ENCODE peak calls at places on chromosomes 16 and 17, in seven cellular contexts. H is naive thymus-derived CD4-positive, alpha-beta T cell; X is heart right ventricle; Z is tibial artery; D is IMR-90; V is psoas muscle; N is GM23338. M is an unnamed sample. For H3K4me1, the result is how much of the 10 kb centered on the place peaks cover.

GRCh38 chr17:67177732-67178131 is 67.3 kb downstream of the HELZ start:
- DNase-seq in H (no peak), X (no peak), Z (no peak), D (no peak), V (no peak), N (no peak), M (no peak)

GRCh38 chr17:75155191-75155601 is 884 bp upstream of the JPT1 start:
- DNase-seq in H (no peak), X (no peak), Z (no peak), D (no peak), V (no peak), N (peak), M (no peak)

GRCh38 chr17:78883090-78883532 is 19.9 kb downstream of the CEP295NL start:
- DNase-seq in H (no peak), X (peak), Z (peak), D (peak), V (peak), N (no peak), M (peak)

GRCh38 chr16:49351119-49351518 is 22.5 kb upstream of the C16orf78 start:
- DNase-seq in H (no peak), X (no peak), Z (no peak), D (no peak), V (no peak), N (peak), M (no peak)

GRCh38 chr16:89123831-89124100 is 30.1 kb downstream of the ACSF3 start:
- DNase-seq in H (no peak), X (no peak), Z (no peak), D (no peak), V (peak), N (no peak), M (no peak)

GRCh38 chr16:66272461-66272860 is 94.0 kb upstream of the CDH5 start:
- DNase-seq in H (no peak), X (no peak), Z (no peak), D (no peak), V (no peak), N (no peak), M (no peak)

GRCh38 chr17:73291260-73291801 is 20.5 kb downstream of the CDC42EP4 start:
- DNase-seq in H (no peak), X (peak), Z (peak), D (peak), V (peak), N (no peak), M (peak)

GRCh38 chr17:75996665-75997590 is 3.7 kb upstream of the CDK3 start:
- DNase-seq in H (no peak), X (peak), Z (peak), D (peak), V (no peak), N (no peak), M (peak)

GRCh38 chr17:72135546-72136325 is 14.9 kb downstream of the SOX9 start:
- DNase-seq in H (no peak), X (no peak), Z (no peak), D (no peak), V (no peak), N (no peak), M (peak)

GRCh38 chr16:19875900-19876299 is 8.7 kb downstream of the GPRC5B start:
- DNase-seq in H (no peak), X (no peak), Z (no peak), D (no peak), V (no peak), N (no peak), M (no peak)

DNA sequence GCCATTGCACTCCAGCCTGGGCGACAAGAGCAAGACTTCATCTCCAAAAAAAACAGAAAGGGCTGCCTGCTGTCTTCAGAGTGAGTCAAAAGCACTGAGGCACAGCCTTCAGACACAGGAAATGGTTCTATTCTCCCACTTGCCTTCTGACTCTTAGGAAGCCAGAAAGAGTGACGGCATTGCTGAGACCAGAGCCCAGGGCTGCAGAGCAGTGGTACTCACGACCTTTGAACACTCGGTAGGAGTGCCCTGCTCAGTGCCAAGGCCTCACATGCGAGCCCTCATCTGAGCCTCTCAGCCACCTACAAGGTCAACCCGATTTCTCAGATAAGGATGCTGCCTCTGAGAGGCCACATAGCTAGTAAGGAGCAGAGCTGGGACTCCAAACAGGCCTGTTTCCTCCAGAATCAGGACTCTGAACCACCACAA is 3.5 kb upstream of the ITGAE start:
- DNase-seq in H (no peak), X (no peak), Z (no peak), D (peak), V (no peak), N (no peak), M (no peak)
- H3K4me1 ChIP-seq in H (under half), X (under half), Z (under half), D (under half), V (under half), N (under half), M (under half)

GRCh38 chr16:57925310-57925709 is 45.6 kb downstream of the CNGB1 start:
- DNase-seq in H (no peak), X (no peak), Z (no peak), D (no peak), V (no peak), N (no peak), M (no peak)
- H3K4me1 ChIP-seq in H (under half), X (under half), Z (under half), D (under half), V (under half), N (under half), M (under half)

GRCh38 chr17:887842-888214 is 91.7 kb downstream of the NXN start:
- DNase-seq in H (no peak), X (no peak), Z (no peak), D (no peak), V (no peak), N (no peak), M (no peak)
- H3K4me1 ChIP-seq in H (under half), X (under half), Z (under half), D (under half), V (under half), N (under half), M (under half)

GRCh38 chr17:77454560-77455095 is 313.9 kb downstream of the SEC14L1 start:
- DNase-seq in H (no peak), X (no peak), Z (no peak), D (no peak), V (no peak), N (no peak), M (no peak)

GRCh38 chr17:77453613-77454559 is 313.1 kb downstream of the SEC14L1 start:
- DNase-seq in H (no peak), X (no peak), Z (no peak), D (no peak), V (no peak), N (no peak), M (no peak)

GRCh38 chr17:77455878-77456234 is 315.1 kb downstream of the SEC14L1 start:
- DNase-seq in H (no peak), X (no peak), Z (no peak), D (no peak), V (no peak), N (no peak), M (no peak)

GRCh38 chr17:77456271-77456950 is 315.6 kb downstream of the SEC14L1 start:
- DNase-seq in H (no peak), X (no peak), Z (no peak), D (no peak), V (no peak), N (no peak), M (no peak)

DNA sequence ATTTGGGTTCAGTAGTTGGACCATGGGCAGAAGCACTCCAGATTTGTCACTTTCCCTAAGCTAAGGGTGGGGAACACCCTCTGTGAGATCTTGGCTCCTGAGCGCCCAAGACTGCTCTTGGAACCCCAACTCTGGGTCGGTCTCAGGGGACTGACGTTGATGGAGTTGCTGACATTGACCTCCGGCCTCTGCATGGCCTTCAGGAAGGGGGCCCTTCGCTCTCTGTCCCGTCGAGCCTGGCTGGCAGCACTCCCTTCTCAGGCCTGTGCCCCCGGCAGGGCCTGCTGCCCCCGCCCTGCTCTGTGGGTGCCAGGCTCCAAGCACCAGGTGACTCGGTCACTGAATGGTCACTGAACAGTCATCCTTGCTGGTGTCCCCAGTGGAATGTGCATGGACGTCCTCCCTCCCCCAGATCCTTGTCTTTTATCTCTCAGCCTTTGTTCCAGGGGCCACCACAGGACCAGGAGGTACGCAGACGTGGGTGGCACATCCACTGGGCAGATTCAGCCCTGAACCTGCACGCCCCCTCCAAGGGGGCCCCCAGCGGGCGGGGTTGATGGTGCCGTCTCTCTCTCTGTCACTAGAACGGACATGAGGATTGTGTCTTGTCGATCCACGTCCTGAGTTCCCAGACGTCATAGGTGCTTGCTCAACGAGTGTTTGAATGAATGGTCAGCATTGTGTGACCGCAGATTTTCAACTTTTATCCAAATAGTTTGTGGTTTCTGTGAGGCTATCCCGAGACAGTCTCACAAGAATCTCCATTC is 314.5 kb downstream of the SEC14L1 start:
- DNase-seq in H (no peak), X (no peak), Z (no peak), D (peak), V (no peak), N (no peak), M (no peak)
- H3K4me1 ChIP-seq in H (under half), X (half or more), Z (under half), D (half or more), V (under half), N (under half), M (under half)